ENCODE peak calls at places on chromosomes 16 and 17, in seven cellular contexts. One of them, this sample, is unnamed.

GRCh38 chr17:17999364-18000007 is 26.8 kb downstream of the DRC3 start:
- DNase-seq in A549: no peak
- DNase-seq in ovary: no peak
- DNase-seq in K562: no peak
- DNase-seq in stomach: no peak
- DNase-seq in tibial nerve: no peak
- DNase-seq in spleen: no peak
- DNase-seq in this sample: no peak

GRCh38 chr16:85750021-85750826 is 672 bp downstream of the C16orf74 start:
- DNase-seq in K562: no peak
- DNase-seq in spleen: peak
- DNase-seq in stomach: peak
- DNase-seq in tibial nerve: no peak
- DNase-seq in A549: no peak
- DNase-seq in ovary: peak
- DNase-seq in this sample: no peak

GRCh38 chr17:78412403-78412802 is 34.0 kb downstream of the PGS1 start:
- DNase-seq in A549: peak
- DNase-seq in ovary: no peak
- DNase-seq in K562: peak
- DNase-seq in spleen: peak
- DNase-seq in tibial nerve: no peak
- DNase-seq in stomach: no peak
- DNase-seq in this sample: no peak

GRCh38 chr17:80126449-80126715 is 20.5 kb downstream of the EIF4A3 start:
- DNase-seq in A549: no peak
- DNase-seq in tibial nerve: no peak
- DNase-seq in K562: no peak
- DNase-seq in ovary: no peak
- DNase-seq in stomach: no peak
- DNase-seq in spleen: no peak
- DNase-seq in this sample: no peak

GRCh38 chr17:31581022-31581483 is 189.6 kb downstream of the RAB11FIP4 start:
- DNase-seq in A549: no peak
- DNase-seq in K562: no peak
- DNase-seq in ovary: peak
- DNase-seq in spleen: peak
- DNase-seq in stomach: peak
- DNase-seq in tibial nerve: no peak
- DNase-seq in this sample: peak

GRCh38 chr17:17468217-17469010 is 8.4 kb upstream of the MED9 start:
- DNase-seq in spleen: no peak
- DNase-seq in tibial nerve: no peak
- DNase-seq in ovary: no peak
- DNase-seq in A549: no peak
- DNase-seq in K562: no peak
- DNase-seq in stomach: no peak
- DNase-seq in this sample: no peak

GRCh38 chr16:73000907-73001521 is 46.9 kb downstream of the ZFHX3 start:
- DNase-seq in stomach: no peak
- DNase-seq in tibial nerve: no peak
- DNase-seq in K562: no peak
- DNase-seq in ovary: no peak
- DNase-seq in spleen: no peak
- DNase-seq in A549: no peak
- DNase-seq in this sample: no peak

GRCh38 chr17:38551121-38551520 is 54.6 kb downstream of the SRCIN1 start:
- DNase-seq in spleen: no peak
- DNase-seq in A549: no peak
- DNase-seq in K562: no peak
- DNase-seq in ovary: no peak
- DNase-seq in stomach: no peak
- DNase-seq in tibial nerve: no peak
- DNase-seq in this sample: no peak

GRCh38 chr16:3022208-3022696 is 1.5 kb downstream of the HCFC1R1 start:
- DNase-seq in tibial nerve: peak
- DNase-seq in A549: peak
- DNase-seq in K562: peak
- DNase-seq in ovary: peak
- DNase-seq in spleen: peak
- DNase-seq in stomach: peak
- DNase-seq in this sample: peak

GRCh38 chr17:69090365-69090764 is 29.6 kb upstream of the ABCA9 start:
- DNase-seq in tibial nerve: no peak
- DNase-seq in spleen: no peak
- DNase-seq in K562: no peak
- DNase-seq in ovary: no peak
- DNase-seq in A549: no peak
- DNase-seq in stomach: no peak
- DNase-seq in this sample: no peak

GRCh38 chr16:61419771-61420170 is 616.5 kb downstream of the CDH8 start:
- DNase-seq in stomach: no peak
- DNase-seq in spleen: no peak
- DNase-seq in ovary: no peak
- DNase-seq in A549: no peak
- DNase-seq in K562: no peak
- DNase-seq in tibial nerve: no peak
- DNase-seq in this sample: no peak

GRCh38 chr17:35866356-35866950 is 2.2 kb downstream of the HEATR9 start:
- DNase-seq in spleen: no peak
- DNase-seq in K562: no peak
- DNase-seq in ovary: no peak
- DNase-seq in stomach: no peak
- DNase-seq in tibial nerve: no peak
- DNase-seq in A549: no peak
- DNase-seq in this sample: no peak

GRCh38 chr16:30417447-30418349 is 10.3 kb downstream of the ZNF771 start:
- DNase-seq in stomach: peak
- DNase-seq in spleen: peak
- DNase-seq in K562: no peak
- DNase-seq in A549: peak
- DNase-seq in tibial nerve: no peak
- DNase-seq in ovary: peak
- DNase-seq in this sample: no peak

GRCh38 chr17:78241277-78242023 is 10.0 kb downstream of the TMEM235 start:
- DNase-seq in spleen: no peak
- DNase-seq in A549: peak
- DNase-seq in K562: peak
- DNase-seq in tibial nerve: no peak
- DNase-seq in stomach: no peak
- DNase-seq in ovary: no peak
- DNase-seq in this sample: peak

GRCh38 chr16:88809068-88809675 is 2.6 kb downstream of the APRT start:
- DNase-seq in ovary: no peak
- DNase-seq in tibial nerve: no peak
- DNase-seq in stomach: no peak
- DNase-seq in A549: peak
- DNase-seq in spleen: no peak
- DNase-seq in K562: no peak
- DNase-seq in this sample: no peak

GRCh38 chr16:80932725-80933124 is 74.0 kb downstream of the CMC2 start:
- DNase-seq in spleen: no peak
- DNase-seq in A549: peak
- DNase-seq in tibial nerve: no peak
- DNase-seq in stomach: peak
- DNase-seq in K562: no peak
- DNase-seq in ovary: peak
- DNase-seq in this sample: peak

GRCh38 chr16:3841729-3842508 is 38.6 kb downstream of the CREBBP start:
- DNase-seq in stomach: no peak
- DNase-seq in K562: no peak
- DNase-seq in A549: no peak
- DNase-seq in tibial nerve: no peak
- DNase-seq in spleen: no peak
- DNase-seq in ovary: no peak
- DNase-seq in this sample: no peak

GRCh38 chr17:8922451-8922850 is 43.1 kb downstream of the PIK3R5 start:
- DNase-seq in spleen: no peak
- DNase-seq in stomach: no peak
- DNase-seq in tibial nerve: no peak
- DNase-seq in A549: no peak
- DNase-seq in ovary: no peak
- DNase-seq in K562: no peak
- DNase-seq in this sample: no peak

GRCh38 chr17:80663783-80664206 is 119.2 kb downstream of the RPTOR start:
- DNase-seq in K562: peak
- DNase-seq in spleen: no peak
- DNase-seq in stomach: no peak
- DNase-seq in ovary: peak
- DNase-seq in A549: no peak
- DNase-seq in tibial nerve: no peak
- DNase-seq in this sample: no peak

GRCh38 chr17:75459246-75459589 is 2.8 kb downstream of the TMEM94 start:
- DNase-seq in spleen: no peak
- DNase-seq in ovary: no peak
- DNase-seq in tibial nerve: no peak
- DNase-seq in stomach: no peak
- DNase-seq in A549: no peak
- DNase-seq in K562: no peak
- DNase-seq in this sample: no peak

GRCh38 chr17:31241116-31241515 is 55.9 kb downstream of the OMG start:
- DNase-seq in spleen: no peak
- DNase-seq in stomach: no peak
- DNase-seq in tibial nerve: no peak
- DNase-seq in ovary: no peak
- DNase-seq in A549: no peak
- DNase-seq in K562: no peak
- DNase-seq in this sample: no peak

GRCh38 chr17:79799174-79799537 is 2.3 kb upstream of the CBX8 start:
- DNase-seq in spleen: no peak
- DNase-seq in K562: no peak
- DNase-seq in tibial nerve: no peak
- DNase-seq in ovary: no peak
- DNase-seq in stomach: no peak
- DNase-seq in A549: no peak
- DNase-seq in this sample: no peak

GRCh38 chr17:54530398-54530797 is 370.3 kb upstream of the TOM1L1 start:
- DNase-seq in K562: no peak
- DNase-seq in ovary: no peak
- DNase-seq in stomach: no peak
- DNase-seq in A549: no peak
- DNase-seq in spleen: no peak
- DNase-seq in tibial nerve: no peak
- DNase-seq in this sample: no peak

GRCh38 chr16:81551141-81551808 is 106.7 kb downstream of the CMIP start:
- DNase-seq in ovary: no peak
- DNase-seq in tibial nerve: no peak
- DNase-seq in A549: no peak
- DNase-seq in spleen: no peak
- DNase-seq in K562: peak
- DNase-seq in stomach: no peak
- DNase-seq in this sample: peak

GRCh38 chr17:13888043-13888442 is 181.3 kb upstream of the COX10 start:
- DNase-seq in spleen: no peak
- DNase-seq in K562: no peak
- DNase-seq in stomach: peak
- DNase-seq in ovary: peak
- DNase-seq in A549: no peak
- DNase-seq in tibial nerve: no peak
- DNase-seq in this sample: no peak

GRCh38 chr17:64736804-64737492 is 74.8 kb upstream of the SMURF2 start:
- DNase-seq in K562: no peak
- DNase-seq in stomach: peak
- DNase-seq in ovary: no peak
- DNase-seq in spleen: no peak
- DNase-seq in A549: peak
- DNase-seq in tibial nerve: no peak
- DNase-seq in this sample: no peak

GRCh38 chr16:17364319-17365210 is 106.2 kb downstream of the XYLT1 start:
- DNase-seq in K562: no peak
- DNase-seq in spleen: no peak
- DNase-seq in tibial nerve: no peak
- DNase-seq in A549: no peak
- DNase-seq in ovary: no peak
- DNase-seq in stomach: no peak
- DNase-seq in this sample: no peak

GRCh38 chr17:50144346-50144745 is 6.1 kb downstream of the PPP1R9B start:
- DNase-seq in K562: no peak
- DNase-seq in stomach: no peak
- DNase-seq in spleen: no peak
- DNase-seq in tibial nerve: no peak
- DNase-seq in A549: no peak
- DNase-seq in ovary: no peak
- DNase-seq in this sample: no peak

GRCh38 chr17:64984776-64985521 is 65.7 kb upstream of the LRRC37A3 start:
- DNase-seq in stomach: no peak
- DNase-seq in spleen: no peak
- DNase-seq in tibial nerve: no peak
- DNase-seq in A549: peak
- DNase-seq in ovary: no peak
- DNase-seq in K562: no peak
- DNase-seq in this sample: no peak

GRCh38 chr16:80100846-80101451 is 439.8 kb upstream of the DYNLRB2 start:
- DNase-seq in spleen: no peak
- DNase-seq in ovary: no peak
- DNase-seq in tibial nerve: no peak
- DNase-seq in stomach: no peak
- DNase-seq in K562: no peak
- DNase-seq in A549: no peak
- DNase-seq in this sample: no peak

GRCh38 chr17:44794699-44795413 is 35.2 kb downstream of the GJC1 start:
- DNase-seq in tibial nerve: no peak
- DNase-seq in A549: peak
- DNase-seq in spleen: peak
- DNase-seq in K562: no peak
- DNase-seq in ovary: no peak
- DNase-seq in stomach: no peak
- DNase-seq in this sample: peak
- TF ChIP-seq POLR2A in tibial nerve: no peak
- TF ChIP-seq POLR2A in A549: no peak
- TF ChIP-seq POLR2A in spleen: no peak
- TF ChIP-seq POLR2A in K562: no peak
- TF ChIP-seq POLR2A in ovary: no peak
- TF ChIP-seq POLR2A in stomach: no peak
- TF ChIP-seq POLR2A in this sample: no peak

GRCh38 chr17:51260237-51260959 is at the start of gene UTP18:
- DNase-seq in ovary: peak
- DNase-seq in K562: peak
- DNase-seq in stomach: peak
- DNase-seq in spleen: peak
- DNase-seq in tibial nerve: peak
- DNase-seq in A549: peak
- DNase-seq in this sample: peak
- TF ChIP-seq POLR2A in ovary: peak
- TF ChIP-seq POLR2A in K562: peak
- TF ChIP-seq POLR2A in stomach: no peak
- TF ChIP-seq POLR2A in spleen: no peak
- TF ChIP-seq POLR2A in tibial nerve: no peak
- TF ChIP-seq POLR2A in A549: peak
- TF ChIP-seq POLR2A in this sample: peak

GRCh38 chr16:82761236-82761635 is 134.5 kb downstream of the CDH13 start:
- DNase-seq in spleen: no peak
- DNase-seq in K562: no peak
- DNase-seq in ovary: no peak
- DNase-seq in stomach: peak
- DNase-seq in tibial nerve: peak
- DNase-seq in A549: no peak
- DNase-seq in this sample: no peak
- TF ChIP-seq POLR2A in spleen: no peak
- TF ChIP-seq POLR2A in K562: no peak
- TF ChIP-seq POLR2A in ovary: no peak
- TF ChIP-seq POLR2A in stomach: no peak
- TF ChIP-seq POLR2A in tibial nerve: no peak
- TF ChIP-seq POLR2A in A549: no peak
- TF ChIP-seq POLR2A in this sample: no peak

GRCh38 chr16:14146445-14146844 is 75.3 kb downstream of the MRTFB start:
- DNase-seq in K562: no peak
- DNase-seq in stomach: peak
- DNase-seq in A549: no peak
- DNase-seq in spleen: no peak
- DNase-seq in ovary: no peak
- DNase-seq in tibial nerve: no peak
- DNase-seq in this sample: no peak
- TF ChIP-seq POLR2A in K562: no peak
- TF ChIP-seq POLR2A in stomach: no peak
- TF ChIP-seq POLR2A in A549: no peak
- TF ChIP-seq POLR2A in spleen: no peak
- TF ChIP-seq POLR2A in ovary: no peak
- TF ChIP-seq POLR2A in tibial nerve: no peak
- TF ChIP-seq POLR2A in this sample: no peak